ENCODE peak calls at places on chromosomes 2 and 18, in six cellular contexts. S is small intestine, O is K562, U is HCT116, B is hepatocyte, J is heart right ventricle. L is an unnamed sample. For H3K27me3, the result is how much of the 10 kb centered on the place peaks cover.

GRCh38 chr2:98896416-98896815 is 39.6 kb downstream of the CRACDL start:
- DNase-seq in S (no peak), O (no peak), U (no peak), B (no peak), J (no peak), L (no peak)

GRCh38 chr2:18171191-18172139 is 293.0 kb downstream of the KCNS3 start:
- DNase-seq in S (no peak), O (no peak), U (no peak), B (no peak), J (no peak), L (no peak)

GRCh38 chr2:234275515-234275914 is 221.4 kb downstream of the ARL4C start:
- DNase-seq in S (no peak), O (no peak), U (no peak), B (no peak), J (no peak), L (no peak)

GRCh38 chr2:230874876-230875275 is 10.1 kb downstream of the ITM2C start:
- DNase-seq in S (no peak), O (no peak), U (no peak), B (no peak), J (no peak), L (no peak)

GRCh38 chr2:43233218-43234212 is 7.1 kb upstream of the ZFP36L2 start:
- DNase-seq in S (no peak), O (no peak), U (no peak), B (no peak), J (no peak), L (no peak)

GRCh38 chr2:13745324-13745723 is 887.2 kb upstream of the LRATD1 start:
- DNase-seq in S (no peak), O (no peak), U (no peak), B (peak), J (no peak), L (no peak)

GRCh38 chr2:138787053-138787666 is 7.0 kb upstream of the NXPH2 start:
- DNase-seq in S (peak), O (peak), U (peak), B (peak), J (no peak), L (no peak)

GRCh38 chr18:25352629-25353005 is 651 bp upstream of the ZNF521 start:
- DNase-seq in S (no peak), O (no peak), U (no peak), B (no peak), J (no peak), L (no peak)

GRCh38 chr2:23510471-23510870 is 125.5 kb downstream of the KLHL29 start:
- DNase-seq in S (no peak), O (no peak), U (no peak), B (no peak), J (peak), L (no peak)

GRCh38 chr2:193103064-193103463 is 908.3 kb upstream of the TMEFF2 start:
- DNase-seq in S (peak), O (no peak), U (no peak), B (peak), J (no peak), L (no peak)

GRCh38 chr2:189129971-189130370 is 49.6 kb downstream of the COL5A2 start:
- DNase-seq in S (no peak), O (no peak), U (no peak), B (no peak), J (no peak), L (no peak)

GRCh38 chr2:220847587-220847986 is 724.5 kb downstream of the EPHA4 start:
- DNase-seq in S (no peak), O (no peak), U (no peak), B (peak), J (no peak), L (no peak)

GRCh38 chr2:187553908-187554703 is at the start of gene TFPI:
- DNase-seq in S (peak), O (peak), U (no peak), B (peak), J (no peak), L (no peak)

GRCh38 chr2:239853121-239853520 is 172.0 kb downstream of the NDUFA10 start:
- DNase-seq in S (no peak), O (no peak), U (no peak), B (no peak), J (no peak), L (no peak)

GRCh38 chr18:62569081-62569480 is 46.3 kb downstream of the ZCCHC2 start:
- DNase-seq in S (no peak), O (no peak), U (no peak), B (no peak), J (no peak), L (no peak)

GRCh38 chr2:241844831-241845578 is 13.7 kb downstream of the PDCD1 start:
- DNase-seq in S (no peak), O (no peak), U (no peak), B (no peak), J (no peak), L (no peak)

GRCh38 chr2:47219970-47220369 is 64.9 kb upstream of the STPG4 start:
- DNase-seq in S (no peak), O (no peak), U (no peak), B (peak), J (no peak), L (no peak)

GRCh38 chr18:3594760-3595241 is 144.8 kb downstream of the TGIF1 start:
- DNase-seq in S (peak), O (peak), U (no peak), B (peak), J (no peak), L (no peak)

GRCh38 chr2:128446866-128447537 is 128.3 kb upstream of the HS6ST1 start:
- DNase-seq in S (no peak), O (no peak), U (no peak), B (no peak), J (no peak), L (no peak)

GRCh38 chr2:18619091-18619490 is 29.7 kb upstream of the NT5C1B start:
- DNase-seq in S (no peak), O (no peak), U (no peak), B (no peak), J (no peak), L (no peak)

GRCh38 chr2:61485281-61485680 is 14.4 kb upstream of the USP34 start:
- DNase-seq in S (no peak), O (no peak), U (no peak), B (no peak), J (no peak), L (no peak)

GRCh38 chr2:231286964-231287363 is 88.5 kb downstream of the ARMC9 start:
- DNase-seq in S (no peak), O (no peak), U (no peak), B (no peak), J (no peak), L (no peak)

GRCh38 chr2:196356332-196356731 is 185.0 kb upstream of the STK17B start:
- DNase-seq in S (no peak), O (peak), U (no peak), B (no peak), J (no peak), L (no peak)

GRCh38 chr2:69154031-69154430 is 141.1 kb downstream of the ANTXR1 start:
- DNase-seq in S (no peak), O (no peak), U (no peak), B (peak), J (no peak), L (no peak)

GRCh38 chr2:145874466-145874865 is 1354.5 kb upstream of the ZEB2 start:
- DNase-seq in S (no peak), O (no peak), U (no peak), B (no peak), J (no peak), L (no peak)

DNA sequence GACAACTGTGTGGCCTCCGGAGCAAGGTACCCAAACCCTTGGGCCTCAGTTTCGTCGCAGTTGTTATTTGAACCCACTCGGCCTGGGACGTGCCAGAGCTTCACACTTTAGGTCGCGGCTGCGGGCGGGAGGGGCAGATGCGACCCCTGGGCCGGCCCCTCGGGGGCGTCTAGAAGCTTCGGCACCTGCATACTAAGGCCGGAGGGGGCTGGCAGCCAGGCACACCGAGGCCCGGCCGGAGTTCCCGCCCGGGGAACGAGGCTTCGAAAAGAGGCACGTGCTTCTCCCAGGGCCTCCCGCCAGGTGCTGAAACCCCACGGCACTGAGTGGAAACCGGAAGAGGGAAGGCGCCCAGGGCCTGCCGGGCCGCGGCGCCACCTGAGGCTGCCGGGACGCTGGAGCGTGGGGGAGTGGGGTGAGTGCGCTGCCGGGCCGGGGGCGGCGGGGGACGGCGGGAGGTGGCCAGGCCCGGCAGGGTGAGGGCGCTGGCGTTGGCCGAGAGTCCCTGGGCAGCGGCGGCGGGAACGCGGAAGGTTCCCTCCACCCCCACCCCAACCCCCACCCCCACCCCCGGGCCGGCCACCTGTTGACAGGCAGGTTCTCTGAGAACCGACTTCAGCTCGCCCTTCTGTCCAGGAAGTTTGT is 8.9 kb downstream of the OTX1 start:
- DNase-seq in S (no peak), O (no peak), U (no peak), B (no peak), J (no peak), L (no peak)
- H3K27me3 ChIP-seq in S (under half), O (under half), U (under half), B (half or more), J (half or more), L (under half)

DNA sequence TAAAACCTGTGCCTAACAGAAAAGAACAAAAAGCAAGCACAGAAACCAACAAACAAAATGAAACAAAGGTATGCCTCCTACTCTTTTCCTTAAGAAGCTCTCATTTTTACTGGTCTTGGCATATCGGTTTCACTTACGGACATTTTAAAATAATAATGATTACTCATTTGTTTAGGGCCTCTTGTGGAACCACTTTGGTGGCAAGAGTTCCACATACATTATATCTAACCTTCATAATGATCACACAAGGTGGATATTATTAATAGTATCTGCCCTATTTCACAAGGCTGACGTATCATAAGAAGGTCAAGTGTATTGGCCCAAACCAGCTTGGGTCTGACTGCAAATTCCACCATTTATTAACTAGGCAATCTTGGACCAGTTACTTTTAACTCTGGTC is 304.7 kb downstream of the TCF4 start:
- DNase-seq in S (no peak), O (no peak), U (no peak), B (no peak), J (no peak), L (no peak)
- H3K27me3 ChIP-seq in S (under half), O (under half), U (under half), B (under half), J (under half), L (under half)

GRCh38 chr2:20962939-20963543 is 80.8 kb downstream of the APOB start:
- DNase-seq in S (peak), O (peak), U (peak), B (peak), J (peak), L (peak)
- H3K27me3 ChIP-seq in S (under half), O (under half), U (half or more), B (under half), J (half or more), L (under half)

GRCh38 chr2:173520918-173521317 is 166.2 kb downstream of the CDCA7 start:
- DNase-seq in S (no peak), O (no peak), U (no peak), B (no peak), J (no peak), L (no peak)

GRCh38 chr2:173521450-173522192 is 166.9 kb downstream of the CDCA7 start:
- DNase-seq in S (no peak), O (no peak), U (no peak), B (no peak), J (no peak), L (no peak)

GRCh38 chr2:173524257-173524951 is 169.7 kb downstream of the CDCA7 start:
- DNase-seq in S (no peak), O (peak), U (no peak), B (no peak), J (no peak), L (no peak)

GRCh38 chr2:173523497-173523896 is 168.8 kb downstream of the CDCA7 start:
- DNase-seq in S (no peak), O (no peak), U (no peak), B (no peak), J (no peak), L (no peak)

DNA sequence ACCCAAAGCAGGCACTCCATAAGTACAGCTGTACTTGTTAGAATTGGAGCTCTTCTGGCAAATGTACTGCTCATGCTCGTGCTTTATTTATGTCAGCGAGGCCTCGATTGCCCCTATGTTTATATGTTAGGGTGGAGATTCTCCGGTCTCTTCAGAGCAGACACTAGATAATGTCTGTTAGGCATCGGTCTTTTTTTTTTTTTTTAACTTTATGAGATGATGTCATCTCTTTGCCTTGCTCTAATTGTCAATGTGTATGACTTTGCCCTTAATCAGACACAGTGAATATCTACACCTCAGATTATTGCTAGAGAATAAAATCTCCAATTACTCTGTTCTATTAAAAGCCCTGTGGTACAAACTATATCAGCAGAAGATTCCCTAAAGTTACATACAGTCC is 167.7 kb downstream of the CDCA7 start:
- DNase-seq in S (no peak), O (no peak), U (no peak), B (peak), J (no peak), L (no peak)
- H3K27me3 ChIP-seq in S (under half), O (under half), U (under half), B (under half), J (under half), L (under half)

GRCh38 chr18:26697186-26697585 is 148.8 kb upstream of the KCTD1 start:
- DNase-seq in S (no peak), O (no peak), U (no peak), B (no peak), J (no peak), L (no peak)

GRCh38 chr18:26703170-26703933 is 155.0 kb upstream of the KCTD1 start:
- DNase-seq in S (peak), O (no peak), U (no peak), B (peak), J (no peak), L (no peak)

GRCh38 chr18:26700201-26700600 is 151.8 kb upstream of the KCTD1 start:
- DNase-seq in S (no peak), O (no peak), U (no peak), B (no peak), J (no peak), L (no peak)

GRCh38 chr18:26700728-26701127 is 152.4 kb upstream of the KCTD1 start:
- DNase-seq in S (no peak), O (no peak), U (no peak), B (no peak), J (no peak), L (no peak)

GRCh38 chr18:26702023-26702422 is 153.7 kb upstream of the KCTD1 start:
- DNase-seq in S (no peak), O (no peak), U (no peak), B (no peak), J (no peak), L (no peak)
- H3K27me3 ChIP-seq in S (under half), O (under half), U (under half), B (under half), J (under half), L (under half)

DNA sequence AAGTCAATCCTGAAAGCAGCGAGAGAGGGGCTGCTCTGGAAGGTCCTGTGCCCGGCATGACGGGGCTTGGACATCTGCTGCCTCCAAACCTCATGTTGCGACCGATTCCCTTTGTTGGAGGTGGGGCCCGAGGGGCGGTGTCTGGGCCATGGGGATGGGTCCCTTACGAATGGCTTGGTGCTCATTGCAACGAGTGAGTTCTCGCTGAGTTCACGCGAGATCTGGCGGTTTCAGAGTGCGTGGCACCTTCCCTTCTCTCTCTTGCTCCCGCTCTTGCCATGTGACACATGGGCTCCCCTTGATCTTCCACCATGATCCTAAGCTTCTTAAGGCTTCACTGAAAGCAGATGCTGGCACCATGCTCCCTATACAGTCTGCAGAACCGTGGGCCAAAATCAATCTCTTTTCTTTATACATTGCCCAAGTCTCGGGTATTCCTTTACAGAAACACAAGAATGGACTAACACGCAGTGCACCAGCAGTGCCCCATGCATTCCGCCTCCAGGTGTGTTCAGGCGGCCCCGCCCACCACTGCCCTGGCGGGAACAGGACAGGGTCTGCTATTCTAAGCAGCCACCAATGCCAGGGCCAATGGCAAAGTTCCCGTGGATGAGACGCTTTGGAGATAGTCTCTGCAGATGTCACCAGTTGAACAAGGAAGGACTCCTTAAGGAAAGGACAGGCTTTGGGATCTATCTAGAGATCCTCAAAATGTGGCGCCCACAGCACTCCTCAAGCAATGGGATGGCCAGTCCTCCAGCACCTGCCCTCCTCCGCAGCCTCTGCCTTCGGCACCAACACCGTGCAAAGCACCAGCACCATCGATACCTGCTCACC is 63.4 kb downstream of the ZNF516 start:
- DNase-seq in S (no peak), O (no peak), U (no peak), B (no peak), J (no peak), L (no peak)
- H3K27me3 ChIP-seq in S (under half), O (under half), U (under half), B (under half), J (under half), L (under half)